ENCODE peak calls at places on chromosomes 16 and 17, in four cellular contexts. One of them, this sample, is unnamed.

GRCh38 chr17:82947051-82947991 is 107.5 kb upstream of the ZNF750 start:
- DNase-seq in caudate nucleus: no peak
- DNase-seq in AG09309: no peak
- DNase-seq in naive thymus-derived CD8-positive, alpha-beta T cell: peak; percentile 58
- DNase-seq in this sample: no peak

GRCh38 chr17:9021158-9021984 is at the start of gene NTN1:
- DNase-seq in caudate nucleus: no peak
- DNase-seq in naive thymus-derived CD8-positive, alpha-beta T cell: no peak
- DNase-seq in AG09309: no peak
- DNase-seq in this sample: no peak

GRCh38 chr16:23254338-23254737 is 47.8 kb upstream of the SCNN1B start:
- DNase-seq in naive thymus-derived CD8-positive, alpha-beta T cell: no peak
- DNase-seq in caudate nucleus: no peak
- DNase-seq in AG09309: peak; percentile 11
- DNase-seq in this sample: no peak

GRCh38 chr17:812638-813204 is 30.6 kb downstream of the MRM3 start:
- DNase-seq in naive thymus-derived CD8-positive, alpha-beta T cell: no peak
- DNase-seq in caudate nucleus: no peak
- DNase-seq in AG09309: no peak
- DNase-seq in this sample: no peak

GRCh38 chr17:67488161-67488560 is 111.1 kb downstream of the PITPNC1 start:
- DNase-seq in caudate nucleus: peak; percentile 8
- DNase-seq in naive thymus-derived CD8-positive, alpha-beta T cell: no peak
- DNase-seq in AG09309: no peak
- DNase-seq in this sample: no peak

GRCh38 chr16:51175081-51175480 is 24.0 kb upstream of the SALL1 start:
- DNase-seq in AG09309: no peak
- DNase-seq in caudate nucleus: no peak
- DNase-seq in naive thymus-derived CD8-positive, alpha-beta T cell: no peak
- DNase-seq in this sample: no peak

GRCh38 chr17:57677301-57677700 is 67.8 kb downstream of the CCDC182 start:
- DNase-seq in AG09309: no peak
- DNase-seq in caudate nucleus: no peak
- DNase-seq in naive thymus-derived CD8-positive, alpha-beta T cell: no peak
- DNase-seq in this sample: no peak

GRCh38 chr16:28537076-28537475 is 1.7 kb downstream of the NUPR1 start:
- DNase-seq in caudate nucleus: no peak
- DNase-seq in AG09309: no peak
- DNase-seq in naive thymus-derived CD8-positive, alpha-beta T cell: no peak
- DNase-seq in this sample: no peak

GRCh38 chr17:27630607-27631408 is at the start of gene LGALS9:
- DNase-seq in naive thymus-derived CD8-positive, alpha-beta T cell: no peak
- DNase-seq in AG09309: no peak
- DNase-seq in caudate nucleus: no peak
- DNase-seq in this sample: no peak

GRCh38 chr16:9183682-9184353 is 92.4 kb downstream of the HAPSTR1 start:
- DNase-seq in naive thymus-derived CD8-positive, alpha-beta T cell: no peak
- DNase-seq in AG09309: no peak
- DNase-seq in caudate nucleus: no peak
- DNase-seq in this sample: no peak

GRCh38 chr16:21611178-21611545 is 11.8 kb downstream of the METTL9 start:
- DNase-seq in caudate nucleus: no peak
- DNase-seq in naive thymus-derived CD8-positive, alpha-beta T cell: no peak
- DNase-seq in AG09309: no peak
- DNase-seq in this sample: no peak

GRCh38 chr16:2799205-2799851 is 1.1 kb downstream of the PRSS41 start:
- DNase-seq in naive thymus-derived CD8-positive, alpha-beta T cell: no peak
- DNase-seq in caudate nucleus: no peak
- DNase-seq in AG09309: no peak
- DNase-seq in this sample: no peak

GRCh38 chr17:80270836-80271235 is 10.2 kb downstream of the RNF213 start:
- DNase-seq in AG09309: no peak
- DNase-seq in caudate nucleus: no peak
- DNase-seq in naive thymus-derived CD8-positive, alpha-beta T cell: no peak
- DNase-seq in this sample: no peak

GRCh38 chr17:79821331-79822095 is 17.7 kb downstream of the CBX4 start:
- DNase-seq in naive thymus-derived CD8-positive, alpha-beta T cell: no peak
- DNase-seq in caudate nucleus: no peak
- DNase-seq in AG09309: no peak
- DNase-seq in this sample: no peak

GRCh38 chr17:44473367-44473766 is 29.8 kb downstream of the GPATCH8 start:
- DNase-seq in caudate nucleus: no peak
- DNase-seq in AG09309: no peak
- DNase-seq in naive thymus-derived CD8-positive, alpha-beta T cell: no peak
- DNase-seq in this sample: no peak

GRCh38 chr17:19534562-19535149 is 1.0 kb downstream of the SLC47A1 start:
- DNase-seq in caudate nucleus: no peak
- DNase-seq in AG09309: no peak
- DNase-seq in naive thymus-derived CD8-positive, alpha-beta T cell: no peak
- DNase-seq in this sample: no peak

GRCh38 chr16:50153648-50154368 is 702 bp downstream of the TENT4B start:
- DNase-seq in naive thymus-derived CD8-positive, alpha-beta T cell: no peak
- DNase-seq in caudate nucleus: no peak
- DNase-seq in AG09309: no peak
- DNase-seq in this sample: no peak

GRCh38 chr16:55872130-55872529 is 3.0 kb downstream of the CES5A start:
- DNase-seq in caudate nucleus: no peak
- DNase-seq in AG09309: no peak
- DNase-seq in naive thymus-derived CD8-positive, alpha-beta T cell: no peak
- DNase-seq in this sample: no peak

GRCh38 chr16:75486014-75486404 is 9.2 kb downstream of the CHST6 start:
- DNase-seq in AG09309: no peak
- DNase-seq in caudate nucleus: no peak
- DNase-seq in naive thymus-derived CD8-positive, alpha-beta T cell: no peak
- DNase-seq in this sample: no peak

GRCh38 chr17:81254955-81255717 is 16.0 kb downstream of the NDUFAF8 start:
- DNase-seq in AG09309: no peak
- DNase-seq in naive thymus-derived CD8-positive, alpha-beta T cell: no peak
- DNase-seq in caudate nucleus: no peak
- DNase-seq in this sample: peak; percentile 43

GRCh38 chr17:34706029-34706428 is 126.6 kb downstream of the TMEM132E start:
- DNase-seq in AG09309: no peak
- DNase-seq in naive thymus-derived CD8-positive, alpha-beta T cell: no peak
- DNase-seq in caudate nucleus: no peak
- DNase-seq in this sample: no peak

GRCh38 chr17:56146005-56146404 is 7.3 kb upstream of the ANKFN1 start:
- DNase-seq in AG09309: no peak
- DNase-seq in caudate nucleus: no peak
- DNase-seq in naive thymus-derived CD8-positive, alpha-beta T cell: no peak
- DNase-seq in this sample: no peak

GRCh38 chr17:7613769-7614421 is 802 bp downstream of the FXR2 start:
- DNase-seq in AG09309: no peak
- DNase-seq in naive thymus-derived CD8-positive, alpha-beta T cell: no peak
- DNase-seq in caudate nucleus: no peak
- DNase-seq in this sample: no peak

GRCh38 chr17:56505154-56505756 is 88.2 kb upstream of the NOG start:
- DNase-seq in caudate nucleus: no peak
- DNase-seq in naive thymus-derived CD8-positive, alpha-beta T cell: no peak
- DNase-seq in AG09309: no peak
- DNase-seq in this sample: no peak

GRCh38 chr17:1438593-1439083 is 17.4 kb downstream of the CRK start:
- DNase-seq in naive thymus-derived CD8-positive, alpha-beta T cell: no peak
- DNase-seq in caudate nucleus: no peak
- DNase-seq in AG09309: no peak
- DNase-seq in this sample: no peak

GRCh38 chr16:10578474-10579316 is 1.7 kb downstream of the EMP2 start:
- DNase-seq in AG09309: no peak
- DNase-seq in naive thymus-derived CD8-positive, alpha-beta T cell: no peak
- DNase-seq in caudate nucleus: no peak
- DNase-seq in this sample: no peak